ENCODE peak calls at places on chromosome 13, in five cellular contexts. L is WTC11, J is NCI-H1417, S is epithelial cell of esophagus, G is heart left ventricle. V is an unnamed sample.

GRCh38 chr13:110391273-110391672 is 84.2 kb downstream of the COL4A2 start:
- DNase-seq in S (no peak), J (no peak), L (no peak), G (no peak), V (no peak)

GRCh38 chr13:44796597-44797517 is 192.4 kb downstream of the NUFIP1 start:
- DNase-seq in L (no peak), S (no peak), J (no peak), G (no peak), V (no peak)

GRCh38 chr13:92315265-92315664 is 911.3 kb upstream of the GPC6 start:
- DNase-seq in S (no peak), G (no peak), J (no peak), L (no peak), V (no peak)

GRCh38 chr13:32117696-32118095 is 86.1 kb downstream of the FRY start:
- DNase-seq in S (no peak), J (no peak), L (no peak), G (peak), V (no peak)

GRCh38 chr13:33728271-33729037 is 89.5 kb upstream of the RFC3 start:
- DNase-seq in J (no peak), L (no peak), G (peak), S (peak), V (no peak)

GRCh38 chr13:30810261-30810701 is 74.9 kb downstream of the ALOX5AP start:
- DNase-seq in S (peak), J (no peak), L (no peak), G (no peak), V (no peak)

GRCh38 chr13:77857810-77858209 is 60.8 kb downstream of the EDNRB start:
- DNase-seq in S (no peak), J (no peak), L (no peak), G (no peak), V (no peak)

GRCh38 chr13:99968521-99969367 is 2.8 kb downstream of the ZIC5 start:
- DNase-seq in G (no peak), J (peak), L (peak), S (no peak), V (no peak)

GRCh38 chr13:110468986-110469495 is 92.5 kb downstream of the RAB20 start:
- DNase-seq in J (no peak), S (no peak), G (no peak), L (no peak), V (no peak)

V was measured in ureter.